ENCODE peak calls at places on chromosomes 4 and X, in ten cellular contexts. S is A549, P is right lobe of liver, M is fibroblast of mammary gland, G is IMR-90, D is coronary artery, K is tibial nerve, N is brain microvascular endothelial cell, C is astrocyte of the spinal cord, Y is foreskin fibroblast. U is an unnamed sample.

GRCh38 chr4:1501754-1502500 is 95.7 kb upstream of the NKX1-1 start:
- DNase-seq in M (no peak), S (no peak), Y (no peak), P (no peak), G (no peak), K (no peak), D (no peak), C (no peak), N (no peak), U (no peak)

GRCh38 chr4:68630371-68630770 is 40.1 kb downstream of the UGT2B15 start:
- DNase-seq in C (no peak), N (no peak), G (no peak), P (no peak), S (no peak), K (no peak), D (no peak), M (no peak), Y (no peak), U (no peak)

GRCh38 chr4:134027931-134028330 is 173.7 kb downstream of the PABPC4L start:
- DNase-seq in G (peak; percentile 69), M (peak; percentile 77), N (peak; percentile 89), Y (peak; percentile 52), D (no peak), C (peak; percentile 86), S (peak; percentile 34), K (no peak), P (no peak), U (peak; percentile 61)

GRCh38 chr4:1354136-1354982 is 7.4 kb downstream of the UVSSA start:
- DNase-seq in G (no peak), P (no peak), Y (no peak), S (no peak), N (no peak), K (no peak), M (no peak), D (no peak), C (no peak), U (no peak)

GRCh38 chrX:119996600-119997524 is 53.3 kb upstream of the NKAP start:
- DNase-seq in S (no peak), D (no peak), N (no peak), Y (no peak), M (no peak), G (no peak), C (no peak), K (no peak), P (no peak), U (no peak)

GRCh38 chr4:109735566-109736454 is 5.9 kb upstream of the PLA2G12A start:
- DNase-seq in Y (peak; percentile 28), S (no peak), K (no peak), N (peak; percentile 29), G (peak; percentile 50), C (no peak), P (no peak), D (no peak), M (no peak), U (no peak)

GRCh38 chr4:30763337-30763736 is 43.2 kb downstream of the PCDH7 start:
- DNase-seq in N (no peak), K (no peak), P (no peak), C (peak; percentile 35), D (no peak), G (peak; percentile 80), Y (peak; percentile 42), S (no peak), M (peak; percentile 59), U (no peak)

GRCh38 chr4:69322055-69322454 is 41.8 kb downstream of the UGT2B28 start:
- DNase-seq in C (peak; percentile 33), M (peak; percentile 7), D (no peak), K (no peak), S (no peak), G (peak; percentile 0), Y (no peak), N (peak; percentile 0), P (no peak), U (no peak)

GRCh38 chr4:53185853-53186590 is 179.8 kb downstream of the SCFD2 start:
- DNase-seq in S (no peak), K (no peak), G (peak; percentile 85), N (no peak), Y (peak; percentile 48), P (no peak), M (peak; percentile 37), D (no peak), C (peak; percentile 65), U (no peak)

GRCh38 chr4:76585897-76586360 is 150.9 kb downstream of the SHROOM3 start:
- DNase-seq in N (peak; percentile 65), G (no peak), D (peak; percentile 93), Y (no peak), K (no peak), C (peak; percentile 45), P (peak; percentile 95), S (peak; percentile 65), M (no peak), U (no peak)

GRCh38 chr4:181792641-181793612 is 450.3 kb upstream of the TENM3 start:
- DNase-seq in D (no peak), M (no peak), N (no peak), G (no peak), S (no peak), P (no peak), Y (no peak), C (no peak), K (no peak), U (no peak)

GRCh38 chrX:9182041-9182440 is 148.1 kb upstream of the FAM9B start:
- DNase-seq in G (peak; percentile 59), C (no peak), P (no peak), S (no peak), D (no peak), Y (peak; percentile 42), K (no peak), M (peak; percentile 39), N (no peak), U (no peak)

GRCh38 chr4:40629401-40630334 is at the start of gene RBM47:
- DNase-seq in G (peak; percentile 40), K (peak; percentile 33), M (peak; percentile 50), D (no peak), N (peak; percentile 4), Y (peak; percentile 50), S (peak; percentile 76), C (peak; percentile 57), P (peak; percentile 91), U (no peak)

GRCh38 chr4:90120037-90120436 is 7.2 kb upstream of the CCSER1 start:
- DNase-seq in S (no peak), M (no peak), Y (no peak), K (no peak), C (no peak), P (no peak), N (no peak), D (no peak), G (no peak), U (no peak)

GRCh38 chr4:176981074-176981473 is 188.4 kb upstream of the VEGFC start:
- DNase-seq in N (no peak), C (no peak), D (no peak), S (no peak), Y (no peak), P (no peak), K (no peak), M (peak; percentile 12), G (no peak), U (no peak)

DNA sequence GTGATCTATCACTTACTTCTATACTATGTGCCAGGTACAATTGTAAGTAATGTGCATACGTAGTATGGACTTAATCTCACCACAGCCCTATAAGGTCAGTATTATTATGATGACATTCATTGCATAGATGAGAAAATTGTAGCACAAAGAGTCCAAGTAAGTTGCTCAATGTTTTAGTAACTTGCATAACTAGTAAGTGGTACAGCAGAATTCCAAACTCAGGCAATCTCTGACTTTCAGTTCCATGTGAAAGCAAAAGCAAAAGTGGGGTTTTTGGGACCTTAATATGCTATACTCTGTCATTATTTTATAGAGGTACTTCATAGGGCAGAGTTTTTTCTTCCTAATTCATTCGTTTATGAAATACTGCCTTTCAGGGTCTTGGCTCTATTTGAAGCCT is 188.8 kb upstream of the VEGFC start:
- DNase-seq in C (no peak), P (no peak), S (no peak), D (no peak), Y (peak; percentile 67), K (no peak), N (no peak), M (peak; percentile 78), G (peak; percentile 72), U (no peak)
- TF ChIP-seq CTCF in C (no peak), P (no peak), S (no peak), D (no peak), Y (no peak), K (no peak), N (no peak), M (no peak), G (no peak), U (no peak)

GRCh38 chr4:6326312-6327060 is 56.8 kb downstream of the WFS1 start:
- DNase-seq in C (no peak), P (no peak), M (no peak), S (no peak), Y (no peak), N (no peak), D (no peak), K (no peak), G (no peak), U (no peak)
- TF ChIP-seq CTCF in C (no peak), P (no peak), M (no peak), S (no peak), Y (no peak), N (no peak), D (no peak), K (no peak), G (no peak), U (no peak)

DNA sequence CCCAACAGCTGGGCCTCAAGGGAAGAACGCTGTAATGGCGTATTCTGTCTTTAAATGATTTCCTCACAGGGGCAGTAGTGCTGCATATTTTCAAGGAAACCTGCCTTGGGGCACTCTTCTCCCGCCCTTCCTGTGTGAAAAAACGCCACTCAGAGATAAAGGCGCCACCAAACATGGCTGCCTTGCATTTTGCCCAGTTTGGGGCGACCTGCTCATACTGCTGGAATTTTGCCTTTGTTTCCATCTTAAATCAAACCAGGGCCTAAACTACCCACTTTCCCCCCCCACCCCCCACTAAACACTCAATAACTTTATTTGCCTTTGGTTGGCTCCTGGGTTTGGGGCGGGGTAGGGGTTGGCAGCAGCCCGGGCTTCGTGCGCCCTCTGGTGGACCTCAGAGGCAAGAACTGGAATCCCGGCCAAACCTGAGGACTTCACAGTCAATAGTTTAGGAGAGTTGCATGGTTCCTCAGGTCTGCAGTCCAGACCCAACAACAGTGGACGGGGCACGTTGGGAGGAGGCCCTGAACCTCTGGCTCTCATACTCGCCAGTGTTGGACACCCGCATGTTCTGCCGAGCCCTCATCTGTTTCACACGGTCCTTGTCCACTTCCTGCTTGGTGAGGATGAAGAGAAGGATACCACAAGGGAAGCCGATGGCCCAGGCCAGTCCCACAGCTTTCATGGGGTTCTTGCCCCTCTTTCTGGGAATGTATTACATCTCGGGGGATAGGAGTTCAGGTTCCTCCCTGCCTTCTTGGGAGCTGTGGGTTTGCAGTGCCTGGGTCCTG is 220.1 kb upstream of the STK26 start:
- DNase-seq in Y (no peak), G (peak; percentile 52), P (peak; percentile 69), M (peak; percentile 46), S (peak; percentile 69), N (no peak), D (no peak), K (no peak), C (peak; percentile 79), U (no peak)
- TF ChIP-seq CTCF in Y (peak; percentile 11), G (peak; percentile 51), P (peak; percentile 56), M (peak; percentile 53), S (peak; percentile 65), N (peak; percentile 81), D (peak; percentile 68), K (no peak), C (peak; percentile 73), U (peak; percentile 2)

DNA sequence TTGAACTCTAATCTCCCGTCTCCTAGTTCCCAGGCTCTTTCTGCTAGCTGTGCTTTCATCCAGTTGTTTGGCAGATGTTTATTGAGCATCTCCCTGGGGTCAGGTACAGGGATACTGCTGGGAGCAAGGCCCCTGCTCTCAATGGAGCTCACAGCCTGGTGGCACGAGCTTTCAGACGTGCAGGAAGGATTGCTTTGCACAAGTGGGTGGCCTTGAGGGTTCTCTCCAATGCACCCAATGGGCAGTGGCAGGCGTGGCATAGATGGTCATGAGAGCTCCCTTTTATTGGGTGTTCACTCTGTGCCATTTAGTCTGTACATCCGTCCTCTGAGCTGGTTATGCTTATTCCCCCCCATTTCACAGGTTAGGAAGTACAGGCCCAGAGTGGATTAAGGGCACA is 235.2 kb downstream of the EVC2 start:
- DNase-seq in C (no peak), D (no peak), K (no peak), Y (no peak), N (no peak), M (no peak), G (no peak), S (no peak), P (no peak), U (no peak)
- TF ChIP-seq CTCF in C (no peak), D (no peak), K (no peak), Y (no peak), N (no peak), M (no peak), G (no peak), S (no peak), P (no peak), U (no peak)